ENCODE peak calls at places on chromosomes 13 and 19, in four cellular contexts. P is body of pancreas, Z is heart right ventricle, G is choroid plexus epithelial cell. B is an unnamed sample.

GRCh38 chr13:109155301-109155761 is 525.9 kb downstream of the MYO16 start:
- DNase-seq in P (no peak), Z (no peak), G (peak), B (no peak)

GRCh38 chr13:79782541-79783216 is 301.7 kb downstream of the NDFIP2 start:
- DNase-seq in P (peak), Z (peak), G (peak), B (peak)

GRCh38 chr13:27302643-27303262 is 32.1 kb downstream of the RASL11A start:
- DNase-seq in G (no peak), P (no peak), Z (no peak), B (no peak)

GRCh38 chr13:93925976-93926375 is 553.5 kb downstream of the DCT start:
- DNase-seq in P (no peak), Z (no peak), G (no peak), B (no peak)

GRCh38 chr13:109568273-109568900 is 218.0 kb downstream of the IRS2 start:
- DNase-seq in P (no peak), G (peak), Z (no peak), B (no peak)

GRCh38 chr19:15299568-15300409 is 32.5 kb downstream of the BRD4 start:
- DNase-seq in G (peak), P (no peak), Z (no peak), B (no peak)

GRCh38 chr13:113065406-113066141 is 40.0 kb upstream of the F7 start:
- DNase-seq in Z (peak), P (no peak), G (peak), B (no peak)

GRCh38 chr19:55581145-55581827 is 638 bp upstream of the ZNF579 start:
- DNase-seq in P (no peak), Z (no peak), G (peak), B (no peak)

GRCh38 chr13:25046985-25047660 is 48.8 kb upstream of the PABPC3 start:
- DNase-seq in P (no peak), G (peak), Z (no peak), B (no peak)

GRCh38 chr13:112445411-112446271 is 69.5 kb downstream of the SPACA7 start:
- DNase-seq in P (no peak), Z (no peak), G (no peak), B (no peak)

GRCh38 chr13:22800726-22801401 is 379.9 kb upstream of the SGCG start:
- DNase-seq in G (no peak), P (peak), Z (no peak), B (peak)

GRCh38 chr19:31261651-31262331 is 87.4 kb downstream of the TSHZ3 start:
- DNase-seq in Z (no peak), G (peak), P (no peak), B (no peak)

GRCh38 chr19:10419646-10420443 is 493 bp upstream of the PDE4A start:
- DNase-seq in G (peak), Z (no peak), P (no peak), B (no peak)

GRCh38 chr13:43058318-43058674 is 34.9 kb downstream of the DNAJC15 start:
- DNase-seq in P (no peak), Z (no peak), G (peak), B (no peak)

GRCh38 chr19:13985771-13986347 is 20.3 kb downstream of the RFX1 start:
- DNase-seq in G (no peak), Z (no peak), P (no peak), B (no peak)

GRCh38 chr19:30171795-30172642 is 200.2 kb upstream of the ZNF536 start:
- DNase-seq in G (no peak), Z (no peak), P (no peak), B (no peak)

GRCh38 chr13:98575009-98575866 is 1.7 kb downstream of the STK24 start:
- DNase-seq in G (peak), Z (no peak), P (no peak), B (no peak)

GRCh38 chr13:60431108-60431700 is 34.2 kb downstream of the TDRD3 start:
- DNase-seq in P (peak), Z (no peak), G (peak), B (peak)

GRCh38 chr13:45812599-45813372 is 38.8 kb downstream of the SIAH3 start:
- DNase-seq in G (no peak), P (no peak), Z (no peak), B (no peak)

GRCh38 chr13:27295096-27295495 is 24.5 kb downstream of the RASL11A start:
- DNase-seq in Z (no peak), G (no peak), P (no peak), B (no peak)

GRCh38 chr13:46143239-46143701 is 38.4 kb upstream of the CPB2 start:
- DNase-seq in G (no peak), Z (no peak), P (no peak), B (no peak)

GRCh38 chr13:25409938-25410337 is 38.2 kb downstream of the ATP8A2 start:
- DNase-seq in Z (no peak), P (no peak), G (no peak), B (no peak)

GRCh38 chr13:30334663-30335386 is 27.5 kb upstream of the KATNAL1 start:
- DNase-seq in Z (no peak), G (no peak), P (peak), B (no peak)

GRCh38 chr19:5534787-5535586 is 32.8 kb downstream of the TINCR start:
- DNase-seq in Z (no peak), P (no peak), G (peak), B (no peak)

GRCh38 chr13:82076421-82076820 is 1735.5 kb upstream of the SPRY2 start:
- DNase-seq in Z (no peak), G (no peak), P (no peak), B (no peak)

GRCh38 chr19:45467115-45467455 is 711 bp upstream of the FOSB start:
- DNase-seq in P (no peak), G (no peak), Z (no peak), B (no peak)

GRCh38 chr13:44271031-44271433 is 102.6 kb upstream of the SERP2 start:
- DNase-seq in Z (no peak), G (peak), P (no peak), B (no peak)

GRCh38 chr19:34173145-34173956 is 1.0 kb downstream of the LSM14A start:
- DNase-seq in Z (no peak), G (peak), P (peak), B (peak)

GRCh38 chr13:33204130-33204927 is 81.2 kb downstream of the STARD13 start:
- DNase-seq in P (peak), Z (peak), G (peak), B (no peak)

GRCh38 chr19:40240332-40240731 is 13.8 kb upstream of the CCNP start:
- DNase-seq in Z (no peak), G (no peak), P (no peak), B (no peak)

GRCh38 chr19:43560687-43561086 is 14.6 kb downstream of the XRCC1 start:
- DNase-seq in P (no peak), G (peak), Z (no peak), B (no peak)
- TF ChIP-seq CTCF in P (no peak), G (peak), Z (no peak), B (peak)

DNA sequence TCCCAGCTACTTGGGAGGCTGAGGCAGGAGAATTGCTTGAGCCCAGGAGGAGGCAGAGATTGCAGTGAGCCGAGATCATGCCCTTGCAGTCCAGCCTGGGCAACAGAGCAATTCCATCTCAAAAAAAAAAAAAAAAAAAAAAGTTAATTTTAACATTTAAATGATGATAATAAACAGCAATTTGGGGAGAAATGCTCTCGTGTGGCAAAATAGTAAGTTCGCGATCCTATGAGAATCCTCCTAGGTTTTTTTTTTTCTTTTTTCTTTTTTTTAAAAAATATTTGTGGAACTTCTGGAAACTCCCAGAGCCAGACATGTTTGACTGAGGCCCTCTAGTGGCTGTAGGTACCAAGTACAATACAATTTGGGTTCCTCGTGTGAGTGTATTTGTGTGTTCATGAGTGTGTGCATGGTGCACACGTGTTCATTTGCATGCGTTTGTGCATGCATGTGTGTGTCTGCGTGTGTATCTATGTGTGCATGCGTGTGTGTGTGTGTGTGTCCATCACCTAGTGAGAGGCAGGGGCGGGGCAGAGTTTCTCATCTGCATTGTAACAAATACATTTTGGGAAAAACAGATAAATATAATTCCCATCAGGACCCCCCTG is 31.2 kb downstream of the TMPRSS9 start:
- DNase-seq in Z (no peak), G (peak), P (peak), B (peak)
- TF ChIP-seq CTCF in Z (peak), G (peak), P (peak), B (peak)

GRCh38 chr19:6828698-6829633 is 56.5 kb downstream of the VAV1 start:
- DNase-seq in P (no peak), G (no peak), Z (no peak), B (no peak)

GRCh38 chr19:6825076-6825774 is 52.7 kb downstream of the VAV1 start:
- DNase-seq in Z (no peak), G (no peak), P (no peak), B (no peak)

GRCh38 chr19:6828306-6828697 is 55.8 kb downstream of the VAV1 start:
- DNase-seq in G (no peak), Z (no peak), P (no peak), B (peak)

GRCh38 chr19:6822311-6822670 is 49.8 kb downstream of the VAV1 start:
- DNase-seq in G (no peak), P (no peak), Z (no peak), B (no peak)

DNA sequence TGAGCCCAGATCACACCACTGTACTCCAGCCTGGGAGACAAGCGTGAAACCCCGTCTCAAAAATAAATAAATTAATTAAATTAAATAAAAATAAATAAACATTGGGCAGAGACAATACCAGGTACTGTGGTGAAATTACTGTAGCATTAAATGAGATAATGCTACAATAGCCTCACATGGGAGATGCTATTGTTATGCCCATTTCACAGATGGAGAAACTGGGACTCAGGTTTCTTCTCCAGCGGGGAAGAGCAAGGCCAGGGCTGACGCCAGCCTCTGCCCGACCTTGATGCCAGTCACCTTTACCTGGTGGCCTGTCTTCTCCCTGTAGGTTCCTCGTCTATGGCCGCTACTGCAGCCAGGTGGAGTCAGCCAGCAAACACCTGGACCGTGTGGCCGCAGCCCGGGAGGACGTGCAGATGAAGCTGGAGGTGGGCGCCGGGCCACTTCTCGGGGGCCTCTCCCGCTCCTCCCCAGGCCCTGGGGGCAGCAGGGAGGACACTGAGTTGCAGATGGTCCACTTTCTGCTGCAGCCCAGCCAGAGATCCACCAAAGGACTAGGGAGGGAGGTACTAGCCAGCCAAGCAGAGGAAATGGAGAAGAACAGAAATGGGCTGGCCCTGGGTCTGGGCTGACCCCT is 53.9 kb downstream of the VAV1 start:
- DNase-seq in G (no peak), Z (no peak), P (no peak), B (no peak)
- TF ChIP-seq CTCF in G (no peak), Z (no peak), P (no peak), B (no peak)

GRCh38 chr13:87777395-87777794 is 106.2 kb downstream of the SLITRK5 start:
- DNase-seq in G (peak), Z (no peak), P (no peak), B (peak)
- TF ChIP-seq CTCF in G (no peak), Z (no peak), P (no peak), B (peak)

DNA sequence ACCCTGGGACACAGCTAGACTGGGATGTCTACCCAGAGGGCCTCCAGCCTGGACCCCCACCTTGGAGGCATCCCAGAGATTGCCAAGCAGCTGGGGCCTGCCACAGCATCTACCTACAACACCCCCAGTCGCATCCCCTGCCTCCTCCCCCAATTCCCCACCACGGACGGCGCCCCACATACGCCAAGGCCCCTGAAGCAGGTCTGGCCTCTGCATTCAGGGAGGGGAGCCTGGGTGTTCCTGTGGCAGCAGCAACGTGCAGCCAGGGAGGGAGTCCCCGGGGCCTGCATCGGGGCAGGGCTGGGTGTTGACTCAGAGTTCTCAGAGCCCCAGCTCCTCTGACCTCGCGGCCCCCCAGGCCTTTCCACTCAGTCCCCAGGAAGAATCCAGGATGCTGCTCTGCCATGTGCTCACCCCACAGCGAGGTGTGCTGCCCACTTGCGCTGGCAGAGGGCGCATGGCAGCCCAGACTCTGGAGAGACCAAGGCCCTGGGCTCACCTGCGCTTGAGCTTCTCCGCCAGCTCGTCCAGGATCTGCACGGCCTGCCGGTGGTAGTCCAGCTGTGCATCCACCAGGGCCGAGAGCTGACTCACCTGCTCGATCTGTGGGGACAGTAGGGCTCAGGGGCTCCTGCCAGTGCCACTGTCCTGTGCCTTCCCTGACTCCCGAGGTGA is 19.6 kb downstream of the MPND start:
- DNase-seq in G (no peak), P (no peak), Z (no peak), B (no peak)
- TF ChIP-seq CTCF in G (peak), P (no peak), Z (no peak), B (peak)

GRCh38 chr13:72645521-72645920 is 81.9 kb downstream of the MZT1 start:
- DNase-seq in G (no peak), P (no peak), Z (no peak), B (no peak)

GRCh38 chr13:72656357-72656756 is 71.1 kb downstream of the MZT1 start:
- DNase-seq in Z (no peak), P (no peak), G (no peak), B (no peak)

GRCh38 chr13:72652681-72653080 is 74.7 kb downstream of the MZT1 start:
- DNase-seq in P (no peak), Z (no peak), G (peak), B (no peak)

GRCh38 chr13:72648513-72649065 is 78.8 kb downstream of the MZT1 start:
- DNase-seq in P (no peak), G (peak), Z (no peak), B (no peak)

DNA sequence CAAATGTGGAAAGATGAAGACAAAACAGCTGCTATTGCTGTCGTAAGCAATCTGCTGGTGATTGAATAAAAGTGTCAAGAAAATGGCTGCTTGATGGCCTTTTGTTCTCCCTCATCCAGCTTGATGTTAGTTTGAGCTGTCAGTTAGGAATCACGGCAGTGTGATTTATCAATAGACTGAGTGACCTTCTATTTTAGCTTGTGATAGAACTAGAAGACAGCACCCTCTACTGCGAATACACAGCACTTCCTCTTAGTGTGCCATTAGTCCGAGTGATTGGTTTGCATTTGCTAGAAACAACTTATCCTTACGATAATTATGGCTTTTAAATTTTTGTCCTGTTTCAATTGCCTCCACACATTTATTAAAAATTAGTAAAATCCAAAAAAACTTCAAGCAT is 76.2 kb downstream of the MZT1 start:
- DNase-seq in Z (no peak), P (no peak), G (peak), B (no peak)
- TF ChIP-seq CTCF in Z (peak), P (no peak), G (peak), B (peak)

GRCh38 chr19:39197808-39198207 is 1.0 kb downstream of the NCCRP1 start:
- DNase-seq in P (peak), Z (no peak), G (no peak), B (no peak)
- TF ChIP-seq CTCF in P (no peak), Z (no peak), G (no peak), B (peak)

DNA sequence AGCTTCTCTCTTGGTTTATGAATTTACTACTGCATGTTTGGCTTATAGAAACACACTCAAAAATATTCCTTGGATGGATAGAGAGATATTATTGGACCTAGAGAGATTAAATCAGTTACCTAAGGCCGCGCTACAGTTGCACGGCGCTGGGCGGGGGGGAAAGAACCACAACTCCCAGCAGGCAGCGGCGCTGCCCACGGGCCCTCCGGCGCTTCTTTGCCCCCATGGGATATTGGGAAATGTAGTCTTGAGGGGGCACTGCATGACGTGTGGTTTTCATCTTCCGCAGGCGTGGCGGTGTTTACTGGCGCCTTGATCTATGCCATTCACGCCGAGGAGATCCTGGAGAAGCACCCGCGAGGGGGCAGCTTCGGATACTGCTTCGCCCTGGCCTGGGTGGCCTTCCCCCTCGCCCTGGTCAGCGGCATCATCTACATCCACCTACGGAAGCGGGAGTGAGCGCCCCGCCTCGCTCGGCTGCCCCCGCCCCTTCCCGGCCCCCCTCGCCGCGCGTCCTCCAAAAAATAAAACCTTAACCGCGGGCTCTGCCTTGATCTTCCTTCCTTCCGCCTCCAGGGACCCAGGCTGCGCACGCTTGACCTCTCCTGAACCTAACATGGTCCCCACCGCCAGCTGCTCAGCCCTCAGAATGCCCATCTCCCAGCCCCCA is 4.8 kb downstream of the EMP3 start:
- DNase-seq in Z (peak), P (peak), G (no peak), B (no peak)
- TF ChIP-seq CTCF in Z (no peak), P (no peak), G (no peak), B (no peak)

GRCh38 chr13:87677043-87677333 is 5.8 kb downstream of the SLITRK5 start:
- DNase-seq in P (no peak), G (no peak), Z (no peak), B (no peak)

GRCh38 chr13:87677334-87678234 is 6.4 kb downstream of the SLITRK5 start:
- DNase-seq in Z (no peak), P (peak), G (no peak), B (no peak)

GRCh38 chr13:87676254-87677042 is 5.3 kb downstream of the SLITRK5 start:
- DNase-seq in G (no peak), P (no peak), Z (no peak), B (no peak)

GRCh38 chr13:87678353-87678752 is 7.2 kb downstream of the SLITRK5 start:
- DNase-seq in Z (no peak), P (no peak), G (no peak), B (no peak)

DNA sequence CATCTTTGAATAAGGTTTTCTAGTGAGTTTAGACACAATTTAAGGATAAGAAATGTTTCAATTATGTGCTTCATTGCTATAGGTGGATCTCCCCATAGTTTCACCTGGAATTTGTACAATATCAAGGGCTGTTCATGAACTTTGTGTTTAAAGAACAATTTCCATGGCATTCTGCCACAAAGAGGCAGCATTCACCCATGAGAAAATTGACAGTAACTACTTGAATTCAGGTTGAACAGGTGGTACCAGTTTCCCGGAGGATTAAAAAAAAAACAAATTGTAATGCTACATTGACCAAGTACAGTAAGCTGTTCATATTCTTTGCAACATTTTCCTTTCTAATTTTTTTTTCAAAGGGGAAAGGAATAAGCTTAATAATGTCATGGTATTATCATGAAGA is 9.1 kb downstream of the SLITRK5 start:
- DNase-seq in Z (no peak), P (peak), G (no peak), B (no peak)
- TF ChIP-seq CTCF in Z (no peak), P (no peak), G (no peak), B (peak)